ENCODE peak calls at places on chromosomes 4 and X, in four cellular contexts. One of them, this sample, is unnamed.

GRCh38 chr4:55012363-55013255 is 112.8 kb downstream of the KDR start:
- DNase-seq in progenitor cell of endocrine pancreas: no peak
- DNase-seq in HTR-8/SVneo: no peak
- DNase-seq in renal cortical epithelial cell: peak
- DNase-seq in this sample: no peak

GRCh38 chr4:124203613-124204284 is 508.8 kb downstream of the ANKRD50 start:
- DNase-seq in progenitor cell of endocrine pancreas: no peak
- DNase-seq in HTR-8/SVneo: peak
- DNase-seq in renal cortical epithelial cell: no peak
- DNase-seq in this sample: peak

GRCh38 chr4:83599183-83599582 is 63.3 kb downstream of the GPAT3 start:
- DNase-seq in progenitor cell of endocrine pancreas: no peak
- DNase-seq in HTR-8/SVneo: peak
- DNase-seq in renal cortical epithelial cell: peak
- DNase-seq in this sample: peak

GRCh38 chr4:156109943-156110925 is 156.6 kb upstream of the CTSO start:
- DNase-seq in progenitor cell of endocrine pancreas: no peak
- DNase-seq in HTR-8/SVneo: no peak
- DNase-seq in renal cortical epithelial cell: peak
- DNase-seq in this sample: peak

GRCh38 chr4:25760048-25760447 is 102.7 kb downstream of the SEL1L3 start:
- DNase-seq in progenitor cell of endocrine pancreas: no peak
- DNase-seq in HTR-8/SVneo: no peak
- DNase-seq in renal cortical epithelial cell: no peak
- DNase-seq in this sample: no peak

GRCh38 chr4:142637654-142638053 is 208.4 kb downstream of the INPP4B start:
- DNase-seq in progenitor cell of endocrine pancreas: no peak
- DNase-seq in HTR-8/SVneo: no peak
- DNase-seq in renal cortical epithelial cell: no peak
- DNase-seq in this sample: no peak

GRCh38 chr4:98688416-98689290 is 30.2 kb upstream of the TSPAN5 start:
- DNase-seq in progenitor cell of endocrine pancreas: no peak
- DNase-seq in HTR-8/SVneo: peak
- DNase-seq in renal cortical epithelial cell: peak
- DNase-seq in this sample: peak

GRCh38 chrX:22987452-22987851 is 12.3 kb upstream of the DDX53 start:
- DNase-seq in progenitor cell of endocrine pancreas: no peak
- DNase-seq in HTR-8/SVneo: no peak
- DNase-seq in renal cortical epithelial cell: peak
- DNase-seq in this sample: peak

GRCh38 chrX:129932792-129933321 is 26.9 kb downstream of the UTP14A start:
- DNase-seq in progenitor cell of endocrine pancreas: no peak
- DNase-seq in HTR-8/SVneo: no peak
- DNase-seq in renal cortical epithelial cell: no peak
- DNase-seq in this sample: no peak

GRCh38 chr4:51853027-51853682 is 10.2 kb downstream of the DCUN1D4 start:
- DNase-seq in progenitor cell of endocrine pancreas: no peak
- DNase-seq in HTR-8/SVneo: no peak
- DNase-seq in renal cortical epithelial cell: peak
- DNase-seq in this sample: no peak

GRCh38 chr4:41394362-41394960 is 137.7 kb downstream of the UCHL1 start:
- DNase-seq in progenitor cell of endocrine pancreas: no peak
- DNase-seq in HTR-8/SVneo: no peak
- DNase-seq in renal cortical epithelial cell: peak
- DNase-seq in this sample: no peak

GRCh38 chr4:2322801-2323200 is 60.9 kb upstream of the MXD4 start:
- DNase-seq in progenitor cell of endocrine pancreas: no peak
- DNase-seq in HTR-8/SVneo: no peak
- DNase-seq in renal cortical epithelial cell: no peak
- DNase-seq in this sample: no peak

GRCh38 chrX:38374431-38374830 is 22.0 kb downstream of the OTC start:
- DNase-seq in progenitor cell of endocrine pancreas: no peak
- DNase-seq in HTR-8/SVneo: no peak
- DNase-seq in renal cortical epithelial cell: no peak
- DNase-seq in this sample: no peak

GRCh38 chr4:100843897-100844296 is 326.1 kb upstream of the EMCN start:
- DNase-seq in progenitor cell of endocrine pancreas: no peak
- DNase-seq in HTR-8/SVneo: no peak
- DNase-seq in renal cortical epithelial cell: no peak
- DNase-seq in this sample: no peak

GRCh38 chr4:84151574-84151973 is 347.5 kb downstream of the NKX6-1 start:
- DNase-seq in progenitor cell of endocrine pancreas: no peak
- DNase-seq in HTR-8/SVneo: no peak
- DNase-seq in renal cortical epithelial cell: no peak
- DNase-seq in this sample: no peak

GRCh38 chrX:65690057-65690855 is 22.8 kb downstream of the MSN start:
- DNase-seq in progenitor cell of endocrine pancreas: no peak
- DNase-seq in HTR-8/SVneo: no peak
- DNase-seq in renal cortical epithelial cell: peak
- DNase-seq in this sample: peak

GRCh38 chr4:7546809-7547367 is 112.2 kb upstream of the PSAPL1 start:
- DNase-seq in progenitor cell of endocrine pancreas: no peak
- DNase-seq in HTR-8/SVneo: peak
- DNase-seq in renal cortical epithelial cell: no peak
- DNase-seq in this sample: peak

GRCh38 chr4:87055340-87055739 is 120.5 kb downstream of the AFF1 start:
- DNase-seq in progenitor cell of endocrine pancreas: no peak
- DNase-seq in HTR-8/SVneo: no peak
- DNase-seq in renal cortical epithelial cell: no peak
- DNase-seq in this sample: no peak

GRCh38 chrX:63050225-63050624 is 300.9 kb downstream of the SPIN4 start:
- DNase-seq in progenitor cell of endocrine pancreas: no peak
- DNase-seq in HTR-8/SVneo: no peak
- DNase-seq in renal cortical epithelial cell: no peak
- DNase-seq in this sample: peak

GRCh38 chr4:114025176-114025777 is 45.8 kb upstream of the ARSJ start:
- DNase-seq in progenitor cell of endocrine pancreas: no peak
- DNase-seq in HTR-8/SVneo: no peak
- DNase-seq in renal cortical epithelial cell: peak
- DNase-seq in this sample: no peak

GRCh38 chrX:69317721-69318120 is 152.5 kb upstream of the PJA1 start:
- DNase-seq in progenitor cell of endocrine pancreas: no peak
- DNase-seq in HTR-8/SVneo: no peak
- DNase-seq in renal cortical epithelial cell: no peak
- DNase-seq in this sample: no peak

GRCh38 chr4:85741921-85742591 is 267.1 kb downstream of the ARHGAP24 start:
- DNase-seq in progenitor cell of endocrine pancreas: no peak
- DNase-seq in HTR-8/SVneo: no peak
- DNase-seq in renal cortical epithelial cell: no peak
- DNase-seq in this sample: no peak

GRCh38 chrX:149540133-149540620 is 635 bp upstream of the EOLA1 start:
- DNase-seq in progenitor cell of endocrine pancreas: peak
- DNase-seq in HTR-8/SVneo: peak
- DNase-seq in renal cortical epithelial cell: peak
- DNase-seq in this sample: peak

GRCh38 chrX:130714135-130714534 is 188.9 kb downstream of the ENOX2 start:
- DNase-seq in progenitor cell of endocrine pancreas: no peak
- DNase-seq in HTR-8/SVneo: no peak
- DNase-seq in renal cortical epithelial cell: no peak
- DNase-seq in this sample: no peak

GRCh38 chr4:106355193-106355592 is 13.4 kb downstream of the GIMD1 start:
- DNase-seq in progenitor cell of endocrine pancreas: no peak
- DNase-seq in HTR-8/SVneo: no peak
- DNase-seq in renal cortical epithelial cell: no peak
- DNase-seq in this sample: no peak

GRCh38 chr4:8513931-8514330 is 66.3 kb upstream of the GPR78 start:
- DNase-seq in progenitor cell of endocrine pancreas: no peak
- DNase-seq in HTR-8/SVneo: no peak
- DNase-seq in renal cortical epithelial cell: no peak
- DNase-seq in this sample: no peak

GRCh38 chr4:122749704-122750454 is 17.4 kb downstream of the BBS12 start:
- DNase-seq in progenitor cell of endocrine pancreas: no peak
- DNase-seq in HTR-8/SVneo: no peak
- DNase-seq in renal cortical epithelial cell: no peak
- DNase-seq in this sample: no peak

GRCh38 chr4:102438873-102439614 is 62.1 kb upstream of the NFKB1 start:
- DNase-seq in progenitor cell of endocrine pancreas: no peak
- DNase-seq in HTR-8/SVneo: no peak
- DNase-seq in renal cortical epithelial cell: peak
- DNase-seq in this sample: peak

GRCh38 chr4:159305129-159305528 is 202.2 kb downstream of the RAPGEF2 start:
- DNase-seq in progenitor cell of endocrine pancreas: no peak
- DNase-seq in HTR-8/SVneo: no peak
- DNase-seq in renal cortical epithelial cell: no peak
- DNase-seq in this sample: no peak

GRCh38 chr4:7358100-7358735 is 76.5 kb downstream of the PSAPL1 start:
- DNase-seq in progenitor cell of endocrine pancreas: no peak
- DNase-seq in HTR-8/SVneo: peak
- DNase-seq in renal cortical epithelial cell: peak
- DNase-seq in this sample: peak

GRCh38 chrX:149572743-149573142 is 14.5 kb downstream of the MAGEA9B start:
- DNase-seq in progenitor cell of endocrine pancreas: no peak
- DNase-seq in HTR-8/SVneo: no peak
- DNase-seq in renal cortical epithelial cell: no peak
- DNase-seq in this sample: no peak

GRCh38 chrX:15151267-15152196 is 118.4 kb downstream of the ASB9 start:
- DNase-seq in progenitor cell of endocrine pancreas: no peak
- DNase-seq in HTR-8/SVneo: no peak
- DNase-seq in renal cortical epithelial cell: peak
- DNase-seq in this sample: peak